ENCODE peak calls at places on chromosomes 11 and 22, in seven cellular contexts. One of them, this sample, is unnamed.

GRCh38 chr11:133814588-133814987 is 30.7 kb downstream of the SPATA19 start:
- DNase-seq in A549: no peak
- DNase-seq in ovary: no peak
- DNase-seq in spleen: no peak
- DNase-seq in mammary epithelial cell: no peak
- DNase-seq in AG04450: no peak
- DNase-seq in tibial artery: no peak
- DNase-seq in this sample: no peak

GRCh38 chr11:28951191-28951590 is 843.0 kb downstream of the METTL15 start:
- DNase-seq in A549: no peak
- DNase-seq in ovary: no peak
- DNase-seq in spleen: no peak
- DNase-seq in mammary epithelial cell: no peak
- DNase-seq in AG04450: no peak
- DNase-seq in tibial artery: no peak
- DNase-seq in this sample: no peak

GRCh38 chr11:94746721-94747120 is 21.4 kb upstream of the AMOTL1 start:
- DNase-seq in A549: peak; percentile 89
- DNase-seq in ovary: no peak
- DNase-seq in spleen: no peak
- DNase-seq in mammary epithelial cell: no peak
- DNase-seq in AG04450: no peak
- DNase-seq in tibial artery: no peak
- DNase-seq in this sample: no peak

GRCh38 chr22:23245045-23245798 is 64.9 kb downstream of the BCR start:
- DNase-seq in A549: no peak
- DNase-seq in ovary: no peak
- DNase-seq in spleen: no peak
- DNase-seq in mammary epithelial cell: peak; percentile 54
- DNase-seq in AG04450: no peak
- DNase-seq in tibial artery: no peak
- DNase-seq in this sample: no peak

GRCh38 chr11:94880216-94880615 is 93.1 kb downstream of the CWC15 start:
- DNase-seq in A549: peak; percentile 74
- DNase-seq in ovary: no peak
- DNase-seq in spleen: no peak
- DNase-seq in mammary epithelial cell: peak; percentile 91
- DNase-seq in AG04450: no peak
- DNase-seq in tibial artery: no peak
- DNase-seq in this sample: no peak

GRCh38 chr11:43972366-43972765 is 29.9 kb downstream of the C11orf96 start:
- DNase-seq in A549: no peak
- DNase-seq in ovary: no peak
- DNase-seq in spleen: no peak
- DNase-seq in mammary epithelial cell: no peak
- DNase-seq in AG04450: no peak
- DNase-seq in tibial artery: no peak
- DNase-seq in this sample: no peak

GRCh38 chr22:48640890-48641771 is 1186.5 kb downstream of the BRD1 start:
- DNase-seq in A549: no peak
- DNase-seq in ovary: peak; percentile 55
- DNase-seq in spleen: no peak
- DNase-seq in mammary epithelial cell: no peak
- DNase-seq in AG04450: no peak
- DNase-seq in tibial artery: no peak
- DNase-seq in this sample: no peak

GRCh38 chr11:130580372-130580771 is 131.9 kb downstream of the ADAMTS15 start:
- DNase-seq in A549: peak; percentile 77
- DNase-seq in ovary: peak; percentile 53
- DNase-seq in spleen: no peak
- DNase-seq in mammary epithelial cell: peak; percentile 98
- DNase-seq in AG04450: peak; percentile 20
- DNase-seq in tibial artery: no peak
- DNase-seq in this sample: peak; percentile 74

GRCh38 chr22:43743131-43743530 is 69.0 kb downstream of the EFCAB6 start:
- DNase-seq in A549: no peak
- DNase-seq in ovary: no peak
- DNase-seq in spleen: no peak
- DNase-seq in mammary epithelial cell: no peak
- DNase-seq in AG04450: no peak
- DNase-seq in tibial artery: no peak
- DNase-seq in this sample: no peak

GRCh38 chr11:111663820-111664219 is 61.6 kb downstream of the SIK2 start:
- DNase-seq in A549: no peak
- DNase-seq in ovary: no peak
- DNase-seq in spleen: no peak
- DNase-seq in mammary epithelial cell: no peak
- DNase-seq in AG04450: no peak
- DNase-seq in tibial artery: no peak
- DNase-seq in this sample: no peak

GRCh38 chr22:17217179-17217578 is 2.1 kb downstream of the ADA2 start:
- DNase-seq in A549: no peak
- DNase-seq in ovary: no peak
- DNase-seq in spleen: no peak
- DNase-seq in mammary epithelial cell: no peak
- DNase-seq in AG04450: no peak
- DNase-seq in tibial artery: no peak
- DNase-seq in this sample: no peak

GRCh38 chr11:101470881-101471535 is 112.8 kb downstream of the TRPC6 start:
- DNase-seq in A549: peak; percentile 3
- DNase-seq in ovary: no peak
- DNase-seq in spleen: no peak
- DNase-seq in mammary epithelial cell: peak; percentile 23
- DNase-seq in AG04450: peak; percentile 42
- DNase-seq in tibial artery: no peak
- DNase-seq in this sample: no peak

GRCh38 chr22:17300926-17301325 is 68.3 kb upstream of the CECR2 start:
- DNase-seq in A549: no peak
- DNase-seq in ovary: no peak
- DNase-seq in spleen: no peak
- DNase-seq in mammary epithelial cell: no peak
- DNase-seq in AG04450: no peak
- DNase-seq in tibial artery: no peak
- DNase-seq in this sample: no peak

GRCh38 chr11:20584093-20584774 is 15.2 kb upstream of the SLC6A5 start:
- DNase-seq in A549: peak; percentile 8
- DNase-seq in ovary: no peak
- DNase-seq in spleen: no peak
- DNase-seq in mammary epithelial cell: peak; percentile 68
- DNase-seq in AG04450: no peak
- DNase-seq in tibial artery: no peak
- DNase-seq in this sample: no peak

GRCh38 chr11:104254347-104254746 is 90.4 kb upstream of the PDGFD start:
- DNase-seq in A549: peak; percentile 26
- DNase-seq in ovary: no peak
- DNase-seq in spleen: no peak
- DNase-seq in mammary epithelial cell: peak; percentile 33
- DNase-seq in AG04450: no peak
- DNase-seq in tibial artery: no peak
- DNase-seq in this sample: no peak

GRCh38 chr11:68763181-68763721 is 11.9 kb upstream of the TESMIN start:
- DNase-seq in A549: no peak
- DNase-seq in ovary: no peak
- DNase-seq in spleen: no peak
- DNase-seq in mammary epithelial cell: peak; percentile 42
- DNase-seq in AG04450: no peak
- DNase-seq in tibial artery: no peak
- DNase-seq in this sample: no peak

GRCh38 chr11:94129505-94130335 is 1.1 kb downstream of the PANX1 start:
- DNase-seq in A549: no peak
- DNase-seq in ovary: no peak
- DNase-seq in spleen: no peak
- DNase-seq in mammary epithelial cell: no peak
- DNase-seq in AG04450: no peak
- DNase-seq in tibial artery: no peak
- DNase-seq in this sample: no peak

GRCh38 chr22:35894937-35895708 is 133.5 kb downstream of the RBFOX2 start:
- DNase-seq in A549: peak; percentile 37
- DNase-seq in ovary: no peak
- DNase-seq in spleen: no peak
- DNase-seq in mammary epithelial cell: peak; percentile 99
- DNase-seq in AG04450: peak; percentile 29
- DNase-seq in tibial artery: peak; percentile 77
- DNase-seq in this sample: no peak

GRCh38 chr11:12508151-12508740 is 130.9 kb downstream of the PARVA start:
- DNase-seq in A549: no peak
- DNase-seq in ovary: peak; percentile 56
- DNase-seq in spleen: no peak
- DNase-seq in mammary epithelial cell: no peak
- DNase-seq in AG04450: no peak
- DNase-seq in tibial artery: no peak
- DNase-seq in this sample: no peak

GRCh38 chr11:103031834-103032233 is 60.1 kb downstream of the DCUN1D5 start:
- DNase-seq in A549: no peak
- DNase-seq in ovary: no peak
- DNase-seq in spleen: no peak
- DNase-seq in mammary epithelial cell: no peak
- DNase-seq in AG04450: no peak
- DNase-seq in tibial artery: no peak
- DNase-seq in this sample: no peak

GRCh38 chr11:9529333-9529648 is 44.2 kb upstream of the WEE1 start:
- DNase-seq in A549: no peak
- DNase-seq in ovary: peak; percentile 32
- DNase-seq in spleen: no peak
- DNase-seq in mammary epithelial cell: no peak
- DNase-seq in AG04450: no peak
- DNase-seq in tibial artery: peak; percentile 74
- DNase-seq in this sample: no peak

GRCh38 chr11:536841-537621 is at the start of gene LRRC56:
- DNase-seq in A549: peak; percentile 51
- DNase-seq in ovary: peak; percentile 88
- DNase-seq in spleen: peak; percentile 98
- DNase-seq in mammary epithelial cell: peak; percentile 58
- DNase-seq in AG04450: peak; percentile 59
- DNase-seq in tibial artery: peak; percentile 83
- DNase-seq in this sample: peak; percentile 59

GRCh38 chr11:21472256-21472655 is 720.6 kb upstream of the ANO5 start:
- DNase-seq in A549: peak; percentile 46
- DNase-seq in ovary: no peak
- DNase-seq in spleen: no peak
- DNase-seq in mammary epithelial cell: peak; percentile 19
- DNase-seq in AG04450: no peak
- DNase-seq in tibial artery: no peak
- DNase-seq in this sample: no peak

DNA sequence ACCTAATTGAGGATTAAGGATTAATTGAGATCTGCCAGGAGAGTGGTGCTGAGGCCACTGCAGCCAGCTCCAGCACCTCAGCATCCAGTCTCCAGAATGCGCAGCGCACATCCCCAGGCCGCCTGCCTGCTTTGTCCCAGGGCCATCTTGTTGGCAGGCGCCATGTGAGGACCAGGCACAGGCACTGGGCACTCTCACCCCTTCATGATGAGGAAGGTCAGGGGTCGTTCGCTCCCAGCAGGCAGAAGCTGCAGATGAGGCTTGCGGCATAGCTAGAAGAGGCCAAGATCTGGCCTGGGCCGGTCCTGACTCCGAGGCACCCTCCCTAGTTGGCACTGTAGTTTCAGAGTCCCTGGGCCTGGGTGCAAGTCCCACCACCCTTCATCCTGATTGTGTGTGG is 6.4 kb downstream of the CABP2 start:
- DNase-seq in A549: no peak
- DNase-seq in ovary: no peak
- DNase-seq in spleen: peak; percentile 62
- DNase-seq in mammary epithelial cell: no peak
- DNase-seq in AG04450: no peak
- DNase-seq in tibial artery: no peak
- DNase-seq in this sample: no peak
- H3K4me3 ChIP-seq in A549: no peak overlapping the region
- H3K4me3 ChIP-seq in ovary: no peak overlapping the region
- H3K4me3 ChIP-seq in spleen: no peak overlapping the region
- H3K4me3 ChIP-seq in mammary epithelial cell: no peak overlapping the region
- H3K4me3 ChIP-seq in AG04450: no peak overlapping the region
- H3K4me3 ChIP-seq in tibial artery: no peak overlapping the region
- H3K4me3 ChIP-seq in this sample: no peak overlapping the region

GRCh38 chr22:45341503-45341902 is 31.8 kb downstream of the FAM118A start:
- DNase-seq in A549: no peak
- DNase-seq in ovary: no peak
- DNase-seq in spleen: no peak
- DNase-seq in mammary epithelial cell: no peak
- DNase-seq in AG04450: no peak
- DNase-seq in tibial artery: no peak
- DNase-seq in this sample: no peak
- H3K27ac ChIP-seq in A549: no peak overlapping the region
- H3K27ac ChIP-seq in ovary: no peak overlapping the region
- H3K27ac ChIP-seq in spleen: no peak overlapping the region
- H3K27ac ChIP-seq in mammary epithelial cell: no peak overlapping the region
- H3K27ac ChIP-seq in AG04450: no peak overlapping the region
- H3K27ac ChIP-seq in tibial artery: no peak overlapping the region
- H3K27ac ChIP-seq in this sample: no peak overlapping the region

DNA sequence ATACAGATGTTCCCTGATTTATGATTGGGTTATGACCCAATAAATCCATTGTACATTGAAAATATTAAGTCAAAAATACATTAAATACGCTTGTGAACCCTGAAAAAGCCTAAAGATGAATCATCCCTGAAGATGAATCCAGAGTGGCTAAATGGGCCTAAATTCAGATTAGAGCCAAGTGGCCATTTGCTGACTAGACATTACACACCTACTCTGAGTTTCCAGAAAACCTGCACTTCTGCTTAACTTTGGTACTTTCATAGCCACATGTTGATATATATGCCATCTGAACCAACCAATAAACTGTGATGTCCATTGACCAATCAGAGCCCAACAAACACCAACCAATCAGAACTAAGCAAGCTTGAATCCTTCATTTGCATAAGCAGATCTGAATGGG is 106.9 kb downstream of the WT1 start:
- DNase-seq in A549: no peak
- DNase-seq in ovary: no peak
- DNase-seq in spleen: no peak
- DNase-seq in mammary epithelial cell: no peak
- DNase-seq in AG04450: no peak
- DNase-seq in tibial artery: no peak
- DNase-seq in this sample: no peak
- TF ChIP-seq CTCF in A549: no peak
- TF ChIP-seq CTCF in ovary: no peak
- TF ChIP-seq CTCF in spleen: no peak
- TF ChIP-seq CTCF in mammary epithelial cell: no peak
- TF ChIP-seq CTCF in AG04450: no peak
- TF ChIP-seq CTCF in tibial artery: no peak
- TF ChIP-seq CTCF in this sample: no peak

DNA sequence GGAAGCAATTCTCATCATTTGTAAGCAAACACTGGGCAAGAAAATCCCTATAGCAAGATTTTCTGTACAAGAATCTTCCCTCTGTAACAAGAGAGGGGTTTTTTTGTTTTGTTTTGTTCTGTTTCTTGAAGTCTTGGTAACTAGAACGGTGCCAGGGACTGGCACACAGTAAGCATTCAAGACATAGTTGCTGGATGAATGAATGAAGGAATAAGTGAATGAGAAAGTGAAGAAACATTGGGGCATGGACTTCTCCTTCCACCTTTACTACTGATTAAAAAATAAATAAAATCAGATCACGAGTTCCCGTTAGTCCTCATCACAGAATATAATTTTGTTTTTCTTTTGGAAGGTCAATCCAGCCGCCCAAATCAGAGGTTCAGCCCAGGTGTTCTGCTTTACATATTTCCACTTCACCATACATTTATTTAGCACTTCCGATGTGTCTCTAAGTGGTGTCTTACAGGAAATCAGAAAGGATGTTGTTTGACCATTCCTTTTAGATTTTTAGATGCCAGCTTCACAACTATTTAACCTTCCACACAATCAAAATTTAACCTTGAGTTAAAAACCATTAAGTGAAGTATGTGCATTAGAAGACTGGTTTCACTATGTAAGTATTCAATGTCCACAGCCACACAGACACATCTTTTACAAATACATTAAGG is 281.2 kb downstream of the CADM1 start:
- DNase-seq in A549: no peak
- DNase-seq in ovary: no peak
- DNase-seq in spleen: no peak
- DNase-seq in mammary epithelial cell: no peak
- DNase-seq in AG04450: no peak
- DNase-seq in tibial artery: no peak
- DNase-seq in this sample: no peak
- H3K4me3 ChIP-seq in A549: no peak overlapping the region
- H3K4me3 ChIP-seq in ovary: no peak overlapping the region
- H3K4me3 ChIP-seq in spleen: no peak overlapping the region
- H3K4me3 ChIP-seq in mammary epithelial cell: no peak overlapping the region
- H3K4me3 ChIP-seq in AG04450: no peak overlapping the region
- H3K4me3 ChIP-seq in tibial artery: no peak overlapping the region
- H3K4me3 ChIP-seq in this sample: no peak overlapping the region

This sample was measured in dorsolateral prefrontal cortex.